ENCODE peak calls at places on chromosome 5, in eight cellular contexts. P is mammary epithelial cell, Z is H1, D is HCT116, C is heart right ventricle, T is tibial nerve, K is psoas muscle, W is heart left ventricle. A is an unnamed sample. For H3K4me1, the result is how much of the 10 kb centered on the place peaks cover.

GRCh38 chr5:119355636-119356383 is at the start of gene TNFAIP8:
- DNase-seq in P (peak), Z (peak), D (no peak), C (peak), T (peak), K (peak), W (peak), A (peak)

GRCh38 chr5:150640311-150641005 is at the start of gene SYNPO:
- DNase-seq in P (peak), Z (no peak), D (no peak), C (peak), T (peak), K (peak), W (peak), A (peak)

GRCh38 chr5:180799902-180800801 is 2.5 kb downstream of the MGAT1 start:
- DNase-seq in P (peak), Z (no peak), D (no peak), C (no peak), T (no peak), K (no peak), W (no peak), A (no peak)

GRCh38 chr5:28328691-28329090 is 1290.3 kb upstream of the CDH9 start:
- DNase-seq in P (peak), Z (no peak), D (no peak), C (no peak), T (no peak), K (no peak), W (no peak), A (no peak)

GRCh38 chr5:127577458-127577857 is 60.0 kb downstream of the PRRC1 start:
- DNase-seq in P (no peak), Z (no peak), D (no peak), C (no peak), T (no peak), K (no peak), W (no peak), A (no peak)

GRCh38 chr5:96677496-96677895 is 15.3 kb downstream of the CAST start:
- DNase-seq in P (no peak), Z (no peak), D (no peak), C (no peak), T (no peak), K (no peak), W (no peak), A (no peak)

GRCh38 chr5:146533260-146533857 is 17.4 kb upstream of the GPR151 start:
- DNase-seq in P (peak), Z (peak), D (peak), C (peak), T (peak), K (peak), W (peak), A (peak)

GRCh38 chr5:169944922-169945675 is 35.2 kb downstream of the INSYN2B start:
- DNase-seq in P (no peak), Z (no peak), D (no peak), C (no peak), T (no peak), K (no peak), W (no peak), A (no peak)

GRCh38 chr5:179820127-179820482 is 600 bp upstream of the SQSTM1 start:
- DNase-seq in P (no peak), Z (no peak), D (no peak), C (no peak), T (no peak), K (no peak), W (no peak), A (no peak)

GRCh38 chr5:66249920-66250319 is 105.8 kb downstream of the SREK1 start:
- DNase-seq in P (no peak), Z (no peak), D (no peak), C (no peak), T (no peak), K (no peak), W (no peak), A (no peak)

GRCh38 chr5:88687253-88687955 is 195.6 kb downstream of the MEF2C start:
- DNase-seq in P (no peak), Z (no peak), D (no peak), C (no peak), T (no peak), K (no peak), W (no peak), A (no peak)

GRCh38 chr5:122091942-122092600 is 14.0 kb upstream of the LOX start:
- DNase-seq in P (peak), Z (no peak), D (peak), C (no peak), T (no peak), K (no peak), W (no peak), A (no peak)

GRCh38 chr5:122089614-122090013 is 11.6 kb upstream of the LOX start:
- DNase-seq in P (peak), Z (no peak), D (no peak), C (no peak), T (no peak), K (no peak), W (no peak), A (no peak)

GRCh38 chr5:122095158-122095557 is 17.1 kb upstream of the LOX start:
- DNase-seq in P (no peak), Z (no peak), D (no peak), C (no peak), T (no peak), K (no peak), W (no peak), A (no peak)

GRCh38 chr5:122093861-122094650 is 16.0 kb upstream of the LOX start:
- DNase-seq in P (no peak), Z (no peak), D (no peak), C (no peak), T (no peak), K (no peak), W (no peak), A (no peak)

DNA sequence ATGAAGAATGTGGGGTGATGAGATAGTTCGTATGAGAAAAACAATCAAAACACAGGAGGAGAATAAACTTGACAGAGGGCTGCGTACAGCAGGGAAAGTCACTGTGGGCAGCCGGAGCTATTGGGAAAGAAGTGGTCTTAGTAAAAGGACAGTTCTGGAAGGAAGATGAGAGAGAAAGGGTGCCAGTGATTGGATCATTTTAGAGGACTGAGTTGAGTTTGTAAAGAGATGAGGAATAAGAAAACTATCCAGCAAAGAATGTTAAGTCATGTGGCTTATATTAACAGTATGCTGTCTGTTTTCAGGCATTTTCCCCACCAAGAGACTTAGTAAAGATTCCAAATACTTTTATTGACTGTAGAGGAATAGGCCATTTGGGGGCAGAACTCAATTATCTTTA is 15.4 kb upstream of the LOX start:
- DNase-seq in P (no peak), Z (no peak), D (no peak), C (no peak), T (no peak), K (no peak), W (no peak), A (no peak)
- H3K4me1 ChIP-seq in P (under half), Z (under half), D (under half), C (under half), T (under half), K (under half), W (under half), A (under half)

DNA sequence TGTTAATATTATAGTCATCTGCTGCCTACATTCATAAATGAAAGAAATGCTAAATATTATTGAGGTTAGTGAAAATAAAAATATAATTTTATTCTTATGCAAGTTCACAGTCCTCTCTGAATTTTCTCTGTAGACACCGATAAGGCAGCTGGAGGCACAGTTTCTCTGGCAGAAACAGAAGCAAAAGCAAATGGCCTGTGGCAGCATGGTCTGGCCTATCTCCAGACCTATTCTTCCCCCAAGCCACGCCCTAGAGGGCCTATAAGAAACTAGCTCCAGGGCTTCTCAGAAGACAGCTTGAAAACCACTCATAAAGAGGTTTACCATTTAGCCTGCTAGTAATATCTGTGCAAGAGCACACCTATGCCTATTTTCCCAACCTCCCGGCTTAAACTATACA is 28.4 kb downstream of the MRPS27 start:
- DNase-seq in P (no peak), Z (no peak), D (no peak), C (no peak), T (no peak), K (no peak), W (no peak), A (no peak)
- H3K27ac ChIP-seq in P (no peak), Z (no peak), D (no peak), C (no peak), T (no peak), K (no peak), W (no peak), A (no peak)

GRCh38 chr5:149268928-149269557 is 2.6 kb upstream of the AFAP1L1 start:
- DNase-seq in P (peak), Z (no peak), D (peak), C (no peak), T (no peak), K (no peak), W (no peak), A (no peak)
- TF ChIP-seq CTCF in P (peak), Z (peak), D (peak), C (peak), T (peak), K (peak), W (peak), A (peak)

GRCh38 chr5:72134226-72134625 is 27.0 kb downstream of the MAP1B start:
- DNase-seq in P (no peak), Z (no peak), D (no peak), C (no peak), T (no peak), K (no peak), W (no peak), A (no peak)
- H3K4me1 ChIP-seq in P (under half), Z (under half), D (under half), C (under half), T (under half), K (under half), W (under half), A (under half)